ENCODE peak calls at places on chromosomes 7 and 10, in four cellular contexts. Z is HL-60, T is adrenal gland, P is psoas muscle. I is an unnamed sample.
A peak's percentile ranks its signal among the peaks of the same experiment; 100 is the strongest.

GRCh38 chr7:28037220-28038010 is 143.2 kb downstream of the JAZF1 start:
- DNase-seq in Z (peak; percentile 44), P (no peak), T (peak; percentile 47), I (no peak)

GRCh38 chr10:99859585-99859984 is 77.1 kb downstream of the ABCC2 start:
- DNase-seq in Z (no peak), T (no peak), P (no peak), I (no peak)

GRCh38 chr7:128166603-128167315 is 74.3 kb upstream of the LEP start:
- DNase-seq in P (no peak), T (peak; percentile 21), Z (no peak), I (no peak)

GRCh38 chr7:111987115-111987826 is 218.9 kb downstream of the DOCK4 start:
- DNase-seq in Z (peak; percentile 52), P (no peak), T (no peak), I (no peak)

GRCh38 chr7:13851756-13852155 is 137.7 kb downstream of the ETV1 start:
- DNase-seq in Z (no peak), P (no peak), T (no peak), I (no peak)

GRCh38 chr10:22219308-22219707 is 1.5 kb upstream of the EBLN1 start:
- DNase-seq in Z (no peak), T (no peak), P (no peak), I (no peak)

GRCh38 chr10:113616244-113617074 is 47.4 kb downstream of the NRAP start:
- DNase-seq in P (no peak), Z (no peak), T (no peak), I (no peak)

GRCh38 chr7:127890726-127891125 is 140.5 kb downstream of the LRRC4 start:
- DNase-seq in Z (no peak), P (no peak), T (no peak), I (no peak)

GRCh38 chr10:11450427-11450826 is 161.0 kb downstream of the USP6NL start:
- DNase-seq in T (no peak), P (no peak), Z (no peak), I (no peak)

GRCh38 chr10:7984896-7985295 is 69.6 kb upstream of the GATA3 start:
- DNase-seq in P (no peak), Z (no peak), T (no peak), I (no peak)

GRCh38 chr7:36642010-36642409 is 82.3 kb downstream of the AOAH start:
- DNase-seq in T (no peak), P (no peak), Z (no peak), I (no peak)

GRCh38 chr7:26213821-26214515 is 12.4 kb downstream of the CBX3 start:
- DNase-seq in Z (peak; percentile 28), T (no peak), P (no peak), I (no peak)

GRCh38 chr10:107915277-107915634 is 750.8 kb upstream of the SORCS1 start:
- DNase-seq in Z (no peak), T (no peak), P (no peak), I (no peak)
- H3K4me3 ChIP-seq in Z (no peak overlapping the region), T (no peak overlapping the region), P (no peak overlapping the region), I (peak overlapping the region; percentile 56)

GRCh38 chr7:100148559-100149328 is at the start of gene LAMTOR4:
- DNase-seq in Z (peak; percentile 100), P (peak; percentile 99), T (peak; percentile 99), I (peak; percentile 100)
- H3K27ac ChIP-seq in Z (peak within 1 kb of the TSS; percentile 82), P (peak within 1 kb of the TSS; percentile 84), T (no peak within 1 kb of the TSS), I (peak within 1 kb of the TSS; percentile 96)

GRCh38 chr7:108457871-108458270 is 1.6 kb upstream of the NRCAM start:
- DNase-seq in P (no peak), Z (no peak), T (no peak), I (no peak)

GRCh38 chr7:108455524-108455832 is 758 bp downstream of the NRCAM start:
- DNase-seq in P (no peak), Z (no peak), T (peak; percentile 33), I (no peak)

GRCh38 chr7:108454674-108455523 is 1.3 kb downstream of the NRCAM start:
- DNase-seq in T (peak; percentile 50), Z (no peak), P (no peak), I (no peak)

GRCh38 chr7:108455833-108456677 is at the start of gene NRCAM:
- DNase-seq in T (peak; percentile 90), Z (no peak), P (peak; percentile 54), I (no peak)

GRCh38 chr7:108456845-108457540 is 757 bp upstream of the NRCAM start:
- DNase-seq in T (no peak), Z (no peak), P (no peak), I (no peak)
- H3K4me3 ChIP-seq in T (no peak overlapping the region), Z (no peak overlapping the region), P (peak overlapping the region; percentile 63), I (peak overlapping the region; percentile 77)

GRCh38 chr10:121404611-121405010 is 193.6 kb downstream of the FGFR2 start:
- DNase-seq in Z (no peak), P (no peak), T (no peak), I (no peak)

GRCh38 chr10:121405096-121405495 is 193.1 kb downstream of the FGFR2 start:
- DNase-seq in P (no peak), T (no peak), Z (no peak), I (no peak)

GRCh38 chr10:121406823-121407545 is 191.3 kb downstream of the FGFR2 start:
- DNase-seq in Z (no peak), T (no peak), P (no peak), I (no peak)

GRCh38 chr10:121405549-121405948 is 192.7 kb downstream of the FGFR2 start:
- DNase-seq in T (no peak), P (no peak), Z (no peak), I (no peak)

DNA sequence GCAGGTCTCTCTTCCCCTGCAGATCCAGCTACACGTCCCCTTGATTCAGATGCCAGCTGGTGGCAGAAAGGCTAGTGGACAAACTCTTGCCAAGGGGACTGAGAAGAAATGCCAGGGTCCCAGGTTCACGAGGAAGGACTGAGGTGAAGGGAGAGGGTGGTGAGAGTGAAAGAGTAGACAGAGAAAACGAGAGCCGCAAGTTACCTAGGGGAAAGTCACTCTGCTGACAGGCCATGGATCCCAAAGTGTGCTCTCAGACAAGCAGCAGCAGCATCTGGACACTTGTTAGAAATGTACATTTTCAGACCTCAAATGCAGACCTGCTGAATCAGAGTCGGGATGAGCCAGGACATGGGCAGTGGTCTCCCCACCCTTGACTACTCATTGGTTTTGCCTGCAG is 192.3 kb downstream of the FGFR2 start:
- DNase-seq in P (no peak), Z (no peak), T (no peak), I (no peak)
- H3K27ac ChIP-seq in P (no peak overlapping the region), Z (no peak overlapping the region), T (no peak overlapping the region), I (no peak overlapping the region)

DNA sequence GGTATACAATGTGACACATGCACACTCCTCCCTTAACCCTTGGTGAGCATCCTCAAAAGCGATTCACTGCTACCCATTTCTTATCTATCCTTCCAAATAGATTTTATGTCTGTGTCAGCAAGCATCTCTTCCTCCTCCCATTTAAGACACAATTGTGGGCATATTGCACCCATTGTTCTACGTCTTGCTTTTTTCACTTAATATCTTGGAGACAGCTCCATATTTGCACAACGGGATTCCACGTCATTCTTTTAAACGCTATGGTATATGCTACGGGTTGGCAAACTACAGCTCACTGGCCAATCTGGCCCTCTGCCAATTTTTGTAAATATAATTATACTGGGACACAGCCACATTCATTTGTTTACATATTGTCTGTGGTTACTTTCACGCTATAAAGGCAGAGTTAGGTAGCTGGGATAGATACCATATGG is 88.6 kb downstream of the RNF216 start:
- DNase-seq in T (no peak), Z (no peak), P (no peak), I (no peak)
- H3K4me3 ChIP-seq in T (no peak overlapping the region), Z (no peak overlapping the region), P (peak overlapping the region; percentile 30), I (peak overlapping the region; percentile 64)

GRCh38 chr7:101382937-101383336 is 20.3 kb downstream of the COL26A1 start:
- DNase-seq in T (no peak), Z (no peak), P (no peak), I (no peak)

GRCh38 chr7:101386177-101386557 is 23.5 kb downstream of the COL26A1 start:
- DNase-seq in P (no peak), Z (no peak), T (no peak), I (no peak)

GRCh38 chr7:101381549-101381948 is 18.9 kb downstream of the COL26A1 start:
- DNase-seq in T (no peak), P (no peak), Z (no peak), I (no peak)

GRCh38 chr7:101390901-101391301 is 28.2 kb downstream of the COL26A1 start:
- DNase-seq in T (peak; percentile 35), P (no peak), Z (no peak), I (no peak)

DNA sequence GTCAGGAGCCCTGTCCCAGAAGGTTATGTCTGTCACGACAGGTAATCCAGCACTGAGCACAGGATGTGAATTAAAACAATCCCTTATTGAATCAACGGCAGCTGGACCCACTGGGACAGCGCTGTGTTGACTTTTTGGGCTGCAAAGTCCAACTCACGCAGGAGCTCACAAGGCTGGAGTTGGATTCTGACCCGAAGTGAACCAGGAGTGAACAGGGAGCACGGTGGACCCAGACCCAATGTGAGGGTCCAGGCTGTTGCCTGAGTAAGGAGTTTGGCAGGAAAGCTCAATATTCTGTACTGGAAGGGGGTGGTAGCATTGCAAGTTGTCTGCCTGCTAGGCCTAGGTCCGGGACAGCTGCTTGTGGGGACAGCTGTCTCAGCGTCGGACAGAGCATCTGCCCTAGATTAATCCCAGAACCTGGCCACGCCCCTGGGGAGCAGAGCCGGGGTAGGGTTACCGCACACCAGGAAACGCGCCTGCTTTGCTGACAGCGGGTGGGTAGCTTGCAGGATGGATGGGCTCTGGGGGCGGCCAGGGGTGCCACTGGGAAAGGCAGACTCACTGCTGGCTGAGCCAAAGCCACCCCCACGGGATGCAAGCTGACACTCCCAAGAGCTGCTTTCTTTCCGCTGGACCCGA is 24.0 kb downstream of the COL26A1 start:
- DNase-seq in T (no peak), Z (no peak), P (peak; percentile 65), I (no peak)
- H3K27ac ChIP-seq in T (no peak overlapping the region), Z (no peak overlapping the region), P (no peak overlapping the region), I (no peak overlapping the region)

GRCh38 chr10:133405272-133405671 is 11.3 kb downstream of the MTG1 start:
- DNase-seq in P (no peak), T (no peak), Z (no peak), I (no peak)
- H3K4me3 ChIP-seq in P (no peak overlapping the region), T (no peak overlapping the region), Z (no peak overlapping the region), I (no peak overlapping the region)

DNA sequence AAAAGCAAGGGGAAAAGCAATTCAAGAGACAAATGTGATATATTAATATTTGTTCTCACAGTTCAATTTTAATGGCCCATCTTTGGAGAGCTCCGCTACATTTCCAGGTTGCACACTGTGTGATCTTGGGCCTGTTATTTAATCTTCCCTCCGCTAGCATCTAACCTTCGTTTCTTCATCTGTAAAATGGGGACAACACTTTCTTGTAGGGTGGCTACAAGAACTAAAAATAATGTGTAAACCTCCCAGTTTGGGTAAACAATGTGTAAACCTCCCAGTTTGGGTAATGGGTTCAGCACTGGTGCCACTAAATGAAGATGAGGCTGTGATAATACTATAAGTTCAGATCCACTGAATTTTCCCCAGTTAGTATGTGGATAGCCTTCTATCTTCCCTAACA is 99.5 kb downstream of the CDK6 start:
- DNase-seq in T (no peak), P (no peak), Z (no peak), I (no peak)
- H3K27ac ChIP-seq in T (no peak overlapping the region), P (no peak overlapping the region), Z (no peak overlapping the region), I (no peak overlapping the region)

I was measured in coronary artery.